ENCODE peak calls at places on chromosomes 2 and 18, in four cellular contexts. W is left kidney; J is IMR-90; L is stimulated activated CD8-positive, alpha-beta memory T cell treated with anti-CD3 and anti-CD28 coated beads, Interleukin-15, amount 100 ng/mL, for 4 hours. R is an unnamed sample.

GRCh38 chr2:165067958-165068612 is 112.8 kb upstream of the SLC38A11 start:
- DNase-seq in W (peak), L (no peak), J (peak), R (peak)

GRCh38 chr18:67776929-67777328 is 260.4 kb upstream of the DSEL start:
- DNase-seq in L (no peak), J (peak), W (peak), R (no peak)

GRCh38 chr18:3554091-3554601 is 104.2 kb downstream of the TGIF1 start:
- DNase-seq in J (no peak), W (peak), L (no peak), R (no peak)

GRCh38 chr2:169803480-169803879 is 4.8 kb downstream of the SSB start:
- DNase-seq in W (no peak), L (no peak), J (no peak), R (no peak)

GRCh38 chr2:150778828-150779227 is 291.4 kb upstream of the RND3 start:
- DNase-seq in J (no peak), L (no peak), W (peak), R (no peak)

GRCh38 chr2:240429341-240429871 is 6.1 kb upstream of the GPC1 start:
- DNase-seq in L (no peak), W (no peak), J (no peak), R (no peak)

GRCh38 chr18:76757343-76757742 is 65.0 kb upstream of the ZNF236 start:
- DNase-seq in W (no peak), L (no peak), J (no peak), R (no peak)

GRCh38 chr18:59779979-59780378 is 82.8 kb upstream of the CCBE1 start:
- DNase-seq in J (peak), W (no peak), L (no peak), R (peak)

GRCh38 chr18:48528861-48529260 is 10.0 kb upstream of the CTIF start:
- DNase-seq in J (no peak), W (no peak), L (no peak), R (no peak)

GRCh38 chr2:191926671-191927070 is 79.8 kb upstream of the CAVIN2 start:
- DNase-seq in W (no peak), L (no peak), J (no peak), R (no peak)